ENCODE peak calls at places on chromosome 15, in six cellular contexts. One of them, this sample, is unnamed.

GRCh38 chr15:52651114-52651513 is 28.1 kb downstream of the ATOSA start:
- DNase-seq in activated naive CD8-positive, alpha-beta T cell treated with anti-CD3 and anti-CD28 coated beads, Interleukin-2, amount 50 U/mL, for 24 hours: no peak
- DNase-seq in NCI-H1436: no peak
- DNase-seq in activated T-cell treated with anti-CD3 and anti-CD28 coated beads for 1 hour: no peak
- DNase-seq in kidney glomerular epithelial cell: no peak
- DNase-seq in OCI-LY7: no peak
- DNase-seq in this sample: no peak

GRCh38 chr15:77959094-77959879 is 118.2 kb downstream of the TBC1D2B start:
- DNase-seq in activated naive CD8-positive, alpha-beta T cell treated with anti-CD3 and anti-CD28 coated beads, Interleukin-2, amount 50 U/mL, for 24 hours: peak
- DNase-seq in NCI-H1436: peak
- DNase-seq in activated T-cell treated with anti-CD3 and anti-CD28 coated beads for 1 hour: peak
- DNase-seq in kidney glomerular epithelial cell: peak
- DNase-seq in OCI-LY7: peak
- DNase-seq in this sample: peak

GRCh38 chr15:69537888-69538287 is 85.3 kb downstream of the RPLP1 start:
- DNase-seq in activated naive CD8-positive, alpha-beta T cell treated with anti-CD3 and anti-CD28 coated beads, Interleukin-2, amount 50 U/mL, for 24 hours: no peak
- DNase-seq in NCI-H1436: no peak
- DNase-seq in activated T-cell treated with anti-CD3 and anti-CD28 coated beads for 1 hour: no peak
- DNase-seq in kidney glomerular epithelial cell: no peak
- DNase-seq in OCI-LY7: no peak
- DNase-seq in this sample: no peak

GRCh38 chr15:90629217-90629616 is 87.9 kb upstream of the BLM start:
- DNase-seq in activated naive CD8-positive, alpha-beta T cell treated with anti-CD3 and anti-CD28 coated beads, Interleukin-2, amount 50 U/mL, for 24 hours: no peak
- DNase-seq in NCI-H1436: no peak
- DNase-seq in activated T-cell treated with anti-CD3 and anti-CD28 coated beads for 1 hour: no peak
- DNase-seq in kidney glomerular epithelial cell: no peak
- DNase-seq in OCI-LY7: no peak
- DNase-seq in this sample: no peak

GRCh38 chr15:68620721-68621528 is 42.1 kb downstream of the CORO2B start:
- DNase-seq in activated naive CD8-positive, alpha-beta T cell treated with anti-CD3 and anti-CD28 coated beads, Interleukin-2, amount 50 U/mL, for 24 hours: no peak
- DNase-seq in NCI-H1436: peak
- DNase-seq in activated T-cell treated with anti-CD3 and anti-CD28 coated beads for 1 hour: no peak
- DNase-seq in kidney glomerular epithelial cell: no peak
- DNase-seq in OCI-LY7: no peak
- DNase-seq in this sample: peak

GRCh38 chr15:43186003-43186353 is 775 bp downstream of the CCNDBP1 start:
- DNase-seq in activated naive CD8-positive, alpha-beta T cell treated with anti-CD3 and anti-CD28 coated beads, Interleukin-2, amount 50 U/mL, for 24 hours: no peak
- DNase-seq in NCI-H1436: no peak
- DNase-seq in activated T-cell treated with anti-CD3 and anti-CD28 coated beads for 1 hour: no peak
- DNase-seq in kidney glomerular epithelial cell: peak
- DNase-seq in OCI-LY7: no peak
- DNase-seq in this sample: no peak

GRCh38 chr15:91866971-91867372 is 13.5 kb downstream of the SLCO3A1 start:
- DNase-seq in activated naive CD8-positive, alpha-beta T cell treated with anti-CD3 and anti-CD28 coated beads, Interleukin-2, amount 50 U/mL, for 24 hours: no peak
- DNase-seq in NCI-H1436: no peak
- DNase-seq in activated T-cell treated with anti-CD3 and anti-CD28 coated beads for 1 hour: no peak
- DNase-seq in kidney glomerular epithelial cell: no peak
- DNase-seq in OCI-LY7: no peak
- DNase-seq in this sample: peak

GRCh38 chr15:80474751-80475295 is 70.6 kb downstream of the ARNT2 start:
- DNase-seq in activated naive CD8-positive, alpha-beta T cell treated with anti-CD3 and anti-CD28 coated beads, Interleukin-2, amount 50 U/mL, for 24 hours: no peak
- DNase-seq in NCI-H1436: no peak
- DNase-seq in activated T-cell treated with anti-CD3 and anti-CD28 coated beads for 1 hour: no peak
- DNase-seq in kidney glomerular epithelial cell: no peak
- DNase-seq in OCI-LY7: no peak
- DNase-seq in this sample: no peak

GRCh38 chr15:88166330-88166993 is 90.1 kb downstream of the NTRK3 start:
- DNase-seq in activated naive CD8-positive, alpha-beta T cell treated with anti-CD3 and anti-CD28 coated beads, Interleukin-2, amount 50 U/mL, for 24 hours: peak
- DNase-seq in NCI-H1436: no peak
- DNase-seq in activated T-cell treated with anti-CD3 and anti-CD28 coated beads for 1 hour: no peak
- DNase-seq in kidney glomerular epithelial cell: peak
- DNase-seq in OCI-LY7: peak
- DNase-seq in this sample: no peak

GRCh38 chr15:78092111-78093041 is at the start of gene SH2D7:
- DNase-seq in activated naive CD8-positive, alpha-beta T cell treated with anti-CD3 and anti-CD28 coated beads, Interleukin-2, amount 50 U/mL, for 24 hours: no peak
- DNase-seq in NCI-H1436: no peak
- DNase-seq in activated T-cell treated with anti-CD3 and anti-CD28 coated beads for 1 hour: no peak
- DNase-seq in kidney glomerular epithelial cell: no peak
- DNase-seq in OCI-LY7: no peak
- DNase-seq in this sample: no peak

GRCh38 chr15:33699691-33700447 is 268.4 kb upstream of the CHRM5 start:
- DNase-seq in activated naive CD8-positive, alpha-beta T cell treated with anti-CD3 and anti-CD28 coated beads, Interleukin-2, amount 50 U/mL, for 24 hours: no peak
- DNase-seq in NCI-H1436: no peak
- DNase-seq in activated T-cell treated with anti-CD3 and anti-CD28 coated beads for 1 hour: no peak
- DNase-seq in kidney glomerular epithelial cell: peak
- DNase-seq in OCI-LY7: peak
- DNase-seq in this sample: no peak

GRCh38 chr15:83310521-83311456 is 26.3 kb upstream of the BNC1 start:
- DNase-seq in activated naive CD8-positive, alpha-beta T cell treated with anti-CD3 and anti-CD28 coated beads, Interleukin-2, amount 50 U/mL, for 24 hours: no peak
- DNase-seq in NCI-H1436: no peak
- DNase-seq in activated T-cell treated with anti-CD3 and anti-CD28 coated beads for 1 hour: no peak
- DNase-seq in kidney glomerular epithelial cell: no peak
- DNase-seq in OCI-LY7: no peak
- DNase-seq in this sample: no peak

GRCh38 chr15:27179789-27180188 is 208.8 kb downstream of the GABRG3 start:
- DNase-seq in activated naive CD8-positive, alpha-beta T cell treated with anti-CD3 and anti-CD28 coated beads, Interleukin-2, amount 50 U/mL, for 24 hours: no peak
- DNase-seq in NCI-H1436: no peak
- DNase-seq in activated T-cell treated with anti-CD3 and anti-CD28 coated beads for 1 hour: no peak
- DNase-seq in kidney glomerular epithelial cell: no peak
- DNase-seq in OCI-LY7: no peak
- DNase-seq in this sample: no peak

GRCh38 chr15:64521201-64521600 is 60.8 kb downstream of the ZNF609 start:
- DNase-seq in activated naive CD8-positive, alpha-beta T cell treated with anti-CD3 and anti-CD28 coated beads, Interleukin-2, amount 50 U/mL, for 24 hours: no peak
- DNase-seq in NCI-H1436: no peak
- DNase-seq in activated T-cell treated with anti-CD3 and anti-CD28 coated beads for 1 hour: no peak
- DNase-seq in kidney glomerular epithelial cell: no peak
- DNase-seq in OCI-LY7: no peak
- DNase-seq in this sample: peak

GRCh38 chr15:51260262-51260661 is 78.1 kb downstream of the CYP19A1 start:
- DNase-seq in activated naive CD8-positive, alpha-beta T cell treated with anti-CD3 and anti-CD28 coated beads, Interleukin-2, amount 50 U/mL, for 24 hours: no peak
- DNase-seq in NCI-H1436: no peak
- DNase-seq in activated T-cell treated with anti-CD3 and anti-CD28 coated beads for 1 hour: no peak
- DNase-seq in kidney glomerular epithelial cell: no peak
- DNase-seq in OCI-LY7: no peak
- DNase-seq in this sample: no peak

This sample was measured in hippocampal formation.